ENCODE peak calls at places on chromosomes 12 and 14, in four cellular contexts. B is left ventricle myocardium inferior, H is iPS DF 6.9, Q is suprapubic skin. R is an unnamed sample. For H3K27me3, the result is how much of the 10 kb centered on the place peaks cover.

GRCh38 chr14:69291891-69292586 is 32.1 kb downstream of the GALNT16 start:
- DNase-seq in H (no peak), B (no peak), Q (no peak), R (peak)

GRCh38 chr14:65168840-65169239 is 66.5 kb upstream of the MAX start:
- DNase-seq in Q (no peak), H (no peak), B (no peak), R (no peak)

GRCh38 chr14:102419716-102420115 is 57.0 kb downstream of the TECPR2 start:
- DNase-seq in H (no peak), Q (no peak), B (no peak), R (no peak)

GRCh38 chr12:121513464-121514183 is 67.2 kb downstream of the KDM2B start:
- DNase-seq in B (no peak), H (no peak), Q (no peak), R (no peak)

GRCh38 chr14:92389598-92390126 is 66.7 kb downstream of the SLC24A4 start:
- DNase-seq in B (no peak), Q (no peak), H (no peak), R (no peak)

GRCh38 chr12:43824207-43824775 is 11.6 kb upstream of the TMEM117 start:
- DNase-seq in Q (no peak), H (no peak), B (no peak), R (no peak)

GRCh38 chr14:54625158-54625557 is 58.2 kb downstream of the SAMD4A start:
- DNase-seq in H (no peak), Q (no peak), B (no peak), R (no peak)

GRCh38 chr12:60271816-60272215 is 676.0 kb downstream of the SLC16A7 start:
- DNase-seq in H (no peak), B (no peak), Q (no peak), R (no peak)

GRCh38 chr14:105805701-105806100 is 279.3 kb downstream of the TMEM121 start:
- DNase-seq in H (no peak), Q (no peak), B (no peak), R (no peak)

GRCh38 chr14:98138666-98139065 is 1133.3 kb downstream of the BCL11B start:
- DNase-seq in B (no peak), H (peak), Q (no peak), R (no peak)

GRCh38 chr12:66092559-66093269 is 37.8 kb downstream of the LLPH start:
- DNase-seq in H (no peak), Q (no peak), B (no peak), R (no peak)

GRCh38 chr14:86540636-86541247 is 1010.8 kb downstream of the FLRT2 start:
- DNase-seq in H (no peak), B (no peak), Q (no peak), R (no peak)

DNA sequence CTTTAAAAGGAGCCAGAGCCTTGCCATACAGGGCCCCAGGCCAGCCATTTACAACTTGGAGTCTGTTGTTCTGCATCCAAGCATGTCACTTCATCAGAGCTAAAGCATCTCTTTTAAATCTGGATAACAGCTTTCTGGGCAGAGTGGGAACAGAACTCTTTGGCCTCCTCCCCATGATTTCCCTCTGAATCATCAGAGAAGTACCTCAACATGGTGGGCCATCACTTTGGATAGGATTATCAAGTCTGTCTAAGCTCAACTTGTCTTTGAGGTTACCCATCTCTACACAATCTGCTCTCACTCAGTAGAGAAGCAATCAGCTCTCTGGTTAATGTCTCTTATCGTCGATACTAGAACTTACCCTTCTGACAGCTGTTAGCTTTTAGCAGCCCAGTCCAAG is 170.9 kb downstream of the SLC6A15 start:
- DNase-seq in H (no peak), Q (no peak), B (no peak), R (no peak)
- H3K27ac ChIP-seq in H (no peak), Q (no peak), B (no peak), R (no peak)

DNA sequence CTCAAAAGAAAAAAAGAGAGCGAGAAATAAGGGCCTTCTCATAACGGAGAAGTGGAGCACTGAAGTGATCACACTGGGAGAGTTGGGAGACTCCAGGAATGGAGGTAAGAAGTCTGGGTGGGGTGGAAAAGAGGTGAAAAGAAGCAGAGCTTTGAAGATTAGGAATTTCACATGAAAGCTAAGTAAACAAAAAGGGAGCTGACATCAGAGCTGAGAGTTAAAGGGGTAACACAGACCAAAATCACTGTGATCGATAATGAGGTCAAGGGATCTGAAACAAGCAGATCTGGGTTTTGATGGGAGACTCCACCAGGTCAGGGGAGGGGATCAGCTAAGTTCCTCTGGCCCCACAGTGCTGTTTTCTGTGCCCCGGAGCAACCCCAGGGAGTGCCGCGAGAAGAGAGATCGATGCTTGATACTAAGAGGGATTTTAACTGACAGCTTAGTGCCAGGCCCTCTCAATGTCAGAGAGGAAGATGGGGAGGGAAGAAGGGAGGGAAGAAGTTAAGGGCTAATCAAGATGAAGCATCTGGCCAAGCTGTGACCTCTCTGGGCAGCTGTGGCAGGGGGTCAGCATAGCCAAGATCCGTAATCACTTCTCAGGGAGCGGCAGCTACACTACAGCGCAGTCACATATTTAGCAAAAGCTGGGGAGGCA is 7.9 kb downstream of the AQP6 start:
- DNase-seq in Q (no peak), B (no peak), H (no peak), R (no peak)
- H3K27me3 ChIP-seq in Q (under half), B (under half), H (under half), R (under half)

GRCh38 chr12:6376965-6377666 is 1.8 kb upstream of the SCNN1A start:
- DNase-seq in B (no peak), H (no peak), Q (no peak), R (no peak)
- H3K27ac ChIP-seq in B (peak), H (no peak), Q (peak), R (peak)

DNA sequence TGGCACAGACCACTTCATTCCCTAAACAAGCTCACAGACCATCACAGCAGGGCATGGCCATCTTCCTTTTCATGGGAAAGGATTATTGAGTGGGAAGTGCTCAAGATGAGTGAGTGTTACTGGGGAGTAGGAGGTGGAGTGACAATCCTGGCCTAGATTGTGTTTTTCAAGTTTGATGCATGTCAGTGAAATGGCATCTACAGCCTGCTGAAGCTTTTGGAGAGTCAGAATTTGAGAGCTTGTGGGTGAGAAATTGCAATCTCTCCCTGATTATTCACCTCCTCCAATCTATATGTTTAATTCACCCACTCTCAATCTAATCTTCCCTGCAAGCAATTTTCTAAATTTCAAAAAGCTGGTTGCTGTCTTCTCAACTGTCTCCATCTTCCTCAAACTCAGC is 156.1 kb upstream of the G2E3 start:
- DNase-seq in B (no peak), Q (no peak), H (no peak), R (no peak)
- H3K27me3 ChIP-seq in B (under half), Q (under half), H (under half), R (under half)

GRCh38 chr12:126883737-126884136 is 1383.2 kb upstream of the TMEM132C start:
- DNase-seq in H (no peak), Q (no peak), B (peak), R (no peak)
- H3K27ac ChIP-seq in H (no peak), Q (no peak), B (no peak), R (no peak)

GRCh38 chr12:54549774-54550451 is 512 bp downstream of the PDE1B start:
- DNase-seq in B (no peak), Q (no peak), H (no peak), R (no peak)
- H3K27me3 ChIP-seq in B (half or more), Q (under half), H (under half), R (half or more)

DNA sequence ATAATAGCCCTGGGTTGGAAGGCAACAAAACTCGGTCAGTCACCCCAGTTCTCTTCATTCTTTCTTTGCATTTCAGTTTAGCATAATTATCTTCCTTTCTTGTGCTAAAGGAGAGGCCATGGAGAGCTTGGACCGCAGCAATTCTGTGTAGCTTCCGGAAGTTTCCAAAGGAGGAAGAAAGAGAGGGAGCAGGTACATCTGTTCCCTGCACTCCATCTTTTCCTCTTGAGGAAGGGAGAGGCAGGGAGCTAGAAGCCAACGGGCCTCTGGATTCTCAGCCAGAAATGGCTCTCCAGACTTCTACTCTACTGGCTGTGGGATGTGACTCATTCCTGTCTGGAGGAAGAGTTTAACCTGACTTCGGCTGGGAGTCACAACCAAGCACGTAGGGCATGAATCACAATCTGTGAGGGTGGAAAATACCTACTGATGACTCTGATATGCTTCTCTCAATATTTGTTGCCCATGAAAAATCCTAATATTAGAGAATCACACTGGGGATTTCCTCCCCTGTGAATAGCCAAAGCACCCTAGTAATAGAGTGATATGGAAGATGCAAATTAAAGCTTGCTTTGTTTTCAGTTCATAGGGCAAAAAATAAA is 17.0 kb downstream of the ANO6 start:
- DNase-seq in H (no peak), Q (no peak), B (no peak), R (peak)
- H3K27ac ChIP-seq in H (no peak), Q (peak), B (peak), R (peak)

R was measured in RWPE2.